ENCODE peak calls at places on chromosome 3, in five cellular contexts. One of them, this sample, is unnamed.

GRCh38 chr3:101890716-101891115 is 41.4 kb downstream of the NFKBIZ start:
- DNase-seq in RWPE1: no peak
- DNase-seq in retinal pigment epithelial cell: no peak
- DNase-seq in B cell: no peak
- DNase-seq in glomerular endothelial cell: no peak
- DNase-seq in this sample: no peak

GRCh38 chr3:121757087-121757811 is 7.7 kb upstream of the GOLGB1 start:
- DNase-seq in RWPE1: no peak
- DNase-seq in retinal pigment epithelial cell: no peak
- DNase-seq in B cell: no peak
- DNase-seq in glomerular endothelial cell: no peak
- DNase-seq in this sample: no peak

GRCh38 chr3:124685481-124685880 is 44.8 kb upstream of the UMPS start:
- DNase-seq in RWPE1: peak; percentile 62
- DNase-seq in retinal pigment epithelial cell: no peak
- DNase-seq in B cell: no peak
- DNase-seq in glomerular endothelial cell: no peak
- DNase-seq in this sample: no peak

GRCh38 chr3:151345854-151346253 is 16.5 kb upstream of the P2RY13 start:
- DNase-seq in RWPE1: no peak
- DNase-seq in retinal pigment epithelial cell: no peak
- DNase-seq in B cell: no peak
- DNase-seq in glomerular endothelial cell: no peak
- DNase-seq in this sample: peak; percentile 9

GRCh38 chr3:97102641-97103040 is 288.2 kb downstream of the EPHA6 start:
- DNase-seq in RWPE1: no peak
- DNase-seq in retinal pigment epithelial cell: no peak
- DNase-seq in B cell: no peak
- DNase-seq in glomerular endothelial cell: no peak
- DNase-seq in this sample: no peak

GRCh38 chr3:52230461-52230860 is 5.0 kb upstream of the TLR9 start:
- DNase-seq in RWPE1: no peak
- DNase-seq in retinal pigment epithelial cell: no peak
- DNase-seq in B cell: no peak
- DNase-seq in glomerular endothelial cell: no peak
- DNase-seq in this sample: no peak

GRCh38 chr3:46188708-46189107 is 19.4 kb downstream of the CCR1 start:
- DNase-seq in RWPE1: no peak
- DNase-seq in retinal pigment epithelial cell: no peak
- DNase-seq in B cell: no peak
- DNase-seq in glomerular endothelial cell: no peak
- DNase-seq in this sample: no peak

GRCh38 chr3:179438836-179439235 is 12.4 kb downstream of the GNB4 start:
- DNase-seq in RWPE1: no peak
- DNase-seq in retinal pigment epithelial cell: no peak
- DNase-seq in B cell: peak; percentile 54
- DNase-seq in glomerular endothelial cell: no peak
- DNase-seq in this sample: no peak

GRCh38 chr3:153219147-153219546 is 57.1 kb downstream of the RAP2B start:
- DNase-seq in RWPE1: no peak
- DNase-seq in retinal pigment epithelial cell: no peak
- DNase-seq in B cell: no peak
- DNase-seq in glomerular endothelial cell: no peak
- DNase-seq in this sample: no peak

GRCh38 chr3:82030932-82031331 is 269.5 kb upstream of the GBE1 start:
- DNase-seq in RWPE1: no peak
- DNase-seq in retinal pigment epithelial cell: no peak
- DNase-seq in B cell: no peak
- DNase-seq in glomerular endothelial cell: no peak
- DNase-seq in this sample: no peak

GRCh38 chr3:139514741-139515140 is 24.8 kb downstream of the RBP1 start:
- DNase-seq in RWPE1: no peak
- DNase-seq in retinal pigment epithelial cell: no peak
- DNase-seq in B cell: no peak
- DNase-seq in glomerular endothelial cell: no peak
- DNase-seq in this sample: no peak

GRCh38 chr3:122563717-122564025 is 429 bp downstream of the PARP9 start:
- DNase-seq in RWPE1: peak; percentile 8
- DNase-seq in retinal pigment epithelial cell: no peak
- DNase-seq in B cell: no peak
- DNase-seq in glomerular endothelial cell: no peak
- DNase-seq in this sample: no peak